ENCODE peak calls at places on chromosomes 7 and 10, in ten cellular contexts. S is CD4-positive, alpha-beta T cell; X is AG09309; M is activated CD4-positive, alpha-beta T cell treated with anti-CD3 and anti-CD28 coated beads for 48 hours; I is Ammon's horn; C is spleen; E is stimulated activated CD4-positive, alpha-beta T cell treated with anti-CD3 and anti-CD28 coated beads, Interleukin-12 subunit alpha, Interleukin-12 subunit beta, amount 100 ng/mL, for 24 hours; H is amniotic epithelial cell; G is foreskin fibroblast; F is ascending aorta. O is an unnamed sample.

GRCh38 chr7:42017356-42017986 is 219.5 kb downstream of the GLI3 start:
- DNase-seq in C (no peak), I (no peak), S (no peak), M (no peak), X (no peak), F (no peak), E (no peak), H (no peak), G (no peak), O (no peak)

GRCh38 chr7:6232534-6232933 is 39.9 kb downstream of the CYTH3 start:
- DNase-seq in S (peak), X (no peak), I (peak), C (peak), H (no peak), M (no peak), G (no peak), F (no peak), E (no peak), O (no peak)

GRCh38 chr7:99380823-99381663 is 6.5 kb downstream of the ARPC1B start:
- DNase-seq in S (peak), G (no peak), H (peak), F (no peak), M (peak), E (peak), I (no peak), C (peak), X (no peak), O (no peak)

GRCh38 chr7:114217026-114217425 is 197.6 kb upstream of the FOXP2 start:
- DNase-seq in I (no peak), H (no peak), F (no peak), M (no peak), C (no peak), E (no peak), G (no peak), X (no peak), S (no peak), O (no peak)

GRCh38 chr10:102674566-102674965 is 30.3 kb downstream of the TRIM8 start:
- DNase-seq in E (no peak), F (no peak), G (no peak), X (no peak), S (no peak), I (peak), C (no peak), M (no peak), H (no peak), O (no peak)

GRCh38 chr7:141355057-141355456 is 196.2 kb upstream of the AGK start:
- DNase-seq in I (peak), H (no peak), G (no peak), M (no peak), X (no peak), F (no peak), E (no peak), C (no peak), S (no peak), O (no peak)

GRCh38 chr7:46754135-46754730 is 827.7 kb downstream of the TNS3 start:
- DNase-seq in H (peak), I (no peak), X (peak), E (no peak), S (no peak), C (no peak), M (no peak), F (no peak), G (peak), O (peak)

GRCh38 chr7:15757041-15757995 is 70.8 kb upstream of the MEOX2 start:
- DNase-seq in M (no peak), I (no peak), E (no peak), F (no peak), G (peak), S (no peak), X (peak), C (no peak), H (peak), O (no peak)

GRCh38 chr7:99994819-99995218 is 19.0 kb upstream of the AZGP1 start:
- DNase-seq in G (no peak), X (no peak), C (no peak), E (no peak), S (no peak), F (no peak), I (no peak), M (no peak), H (no peak), O (no peak)

GRCh38 chr7:111137296-111138195 is 46.6 kb downstream of the LRRN3 start:
- DNase-seq in M (peak), G (peak), X (no peak), S (no peak), F (no peak), H (no peak), C (peak), I (no peak), E (peak), O (no peak)